ENCODE peak calls at places on chromosomes 11 and 22, in five cellular contexts. S is neuronal stem cell, T is tibial artery, Q is Peyer's patch, O is tibial nerve. C is an unnamed sample.
A peak's percentile ranks its signal among the peaks of the same experiment; 100 is the strongest.

GRCh38 chr11:19027829-19028595 is 32.5 kb downstream of the MRGPRX2 start:
- DNase-seq in T (no peak), S (no peak), O (no peak), Q (no peak), C (no peak)

GRCh38 chr22:42994917-42995562 is 19.9 kb downstream of the PACSIN2 start:
- DNase-seq in Q (peak; percentile 71), O (no peak), T (peak; percentile 84), S (no peak), C (no peak)

GRCh38 chr22:38017272-38017920 is 33.0 kb upstream of the SOX10 start:
- DNase-seq in O (peak; percentile 75), S (no peak), T (peak; percentile 88), Q (peak; percentile 73), C (peak; percentile 68)

GRCh38 chr11:103794262-103794661 is 242.2 kb upstream of the DDI1 start:
- DNase-seq in Q (no peak), T (no peak), O (no peak), S (no peak), C (no peak)

GRCh38 chr11:117511483-117511934 is 183.9 kb downstream of the CEP164 start:
- DNase-seq in T (no peak), O (no peak), Q (no peak), S (no peak), C (no peak)

GRCh38 chr11:128689946-128690745 is 3.7 kb upstream of the FLI1 start:
- DNase-seq in S (no peak), T (no peak), Q (no peak), O (no peak), C (no peak)

GRCh38 chr11:75499423-75500305 is 26.1 kb downstream of the GDPD5 start:
- DNase-seq in O (peak; percentile 76), T (peak; percentile 88), Q (peak; percentile 64), S (no peak), C (no peak)

GRCh38 chr11:101091781-101092180 is 37.8 kb downstream of the PGR start:
- DNase-seq in T (no peak), O (no peak), S (no peak), Q (no peak), C (no peak)

GRCh38 chr11:79100093-79100704 is 340.6 kb downstream of the TENM4 start:
- DNase-seq in S (no peak), Q (peak; percentile 59), T (peak; percentile 58), O (no peak), C (peak; percentile 66)

GRCh38 chr22:30159561-30160353 is 79.5 kb downstream of the HORMAD2 start:
- DNase-seq in T (no peak), O (no peak), S (no peak), Q (no peak), C (no peak)

GRCh38 chr11:62505784-62506145 is 40.8 kb downstream of the AHNAK start:
- DNase-seq in O (peak; percentile 43), Q (no peak), S (no peak), T (no peak), C (no peak)

GRCh38 chr22:35524966-35525686 is 15.5 kb upstream of the RASD2 start:
- DNase-seq in S (no peak), O (no peak), T (no peak), Q (no peak), C (peak; percentile 93)

GRCh38 chr11:42524534-42525227 is 787.1 kb upstream of the API5 start:
- DNase-seq in S (peak; percentile 80), T (no peak), O (no peak), Q (peak; percentile 65), C (peak; percentile 54)

GRCh38 chr22:49076300-49077035 is 751.2 kb downstream of the BRD1 start:
- DNase-seq in T (peak; percentile 19), S (peak; percentile 18), Q (no peak), O (no peak), C (no peak)

GRCh38 chr22:49073873-49074417 is 753.7 kb downstream of the BRD1 start:
- DNase-seq in O (no peak), T (no peak), S (no peak), Q (no peak), C (no peak)

GRCh38 chr22:49077036-49077393 is 750.7 kb downstream of the BRD1 start:
- DNase-seq in T (peak; percentile 48), S (no peak), Q (no peak), O (no peak), C (no peak)

GRCh38 chr22:49072996-49073645 is 754.6 kb downstream of the BRD1 start:
- DNase-seq in S (no peak), Q (no peak), O (no peak), T (peak; percentile 33), C (no peak)

DNA sequence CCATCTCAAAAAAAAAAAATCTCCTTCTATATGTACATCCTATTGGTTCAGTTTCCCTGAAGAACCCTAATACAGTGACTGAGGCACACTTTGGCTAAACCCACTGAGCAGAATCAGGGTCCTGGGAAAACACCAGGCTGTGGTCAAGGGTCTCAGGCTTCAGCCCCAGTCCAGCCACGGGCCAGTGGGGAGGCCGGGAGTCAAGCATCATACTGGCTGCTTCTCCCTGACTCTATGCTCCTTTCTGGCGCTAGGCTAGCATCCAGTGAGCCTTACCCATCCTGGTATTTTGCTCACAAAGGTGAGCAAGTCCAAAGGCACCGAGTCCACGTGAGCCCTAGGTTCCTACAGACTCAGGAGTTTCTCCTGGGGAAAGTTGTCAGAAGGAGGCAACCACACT is 752.5 kb downstream of the BRD1 start:
- DNase-seq in Q (no peak), S (no peak), T (peak; percentile 31), O (no peak), C (no peak)
- H3K9me3 ChIP-seq in Q (no peaks in the 10 kb centered on the region), S (peaks cover 8% of the 10 kb centered on the region), T (no peaks in the 10 kb centered on the region), O (no peaks in the 10 kb centered on the region), C (peaks cover 2% of the 10 kb centered on the region)

DNA sequence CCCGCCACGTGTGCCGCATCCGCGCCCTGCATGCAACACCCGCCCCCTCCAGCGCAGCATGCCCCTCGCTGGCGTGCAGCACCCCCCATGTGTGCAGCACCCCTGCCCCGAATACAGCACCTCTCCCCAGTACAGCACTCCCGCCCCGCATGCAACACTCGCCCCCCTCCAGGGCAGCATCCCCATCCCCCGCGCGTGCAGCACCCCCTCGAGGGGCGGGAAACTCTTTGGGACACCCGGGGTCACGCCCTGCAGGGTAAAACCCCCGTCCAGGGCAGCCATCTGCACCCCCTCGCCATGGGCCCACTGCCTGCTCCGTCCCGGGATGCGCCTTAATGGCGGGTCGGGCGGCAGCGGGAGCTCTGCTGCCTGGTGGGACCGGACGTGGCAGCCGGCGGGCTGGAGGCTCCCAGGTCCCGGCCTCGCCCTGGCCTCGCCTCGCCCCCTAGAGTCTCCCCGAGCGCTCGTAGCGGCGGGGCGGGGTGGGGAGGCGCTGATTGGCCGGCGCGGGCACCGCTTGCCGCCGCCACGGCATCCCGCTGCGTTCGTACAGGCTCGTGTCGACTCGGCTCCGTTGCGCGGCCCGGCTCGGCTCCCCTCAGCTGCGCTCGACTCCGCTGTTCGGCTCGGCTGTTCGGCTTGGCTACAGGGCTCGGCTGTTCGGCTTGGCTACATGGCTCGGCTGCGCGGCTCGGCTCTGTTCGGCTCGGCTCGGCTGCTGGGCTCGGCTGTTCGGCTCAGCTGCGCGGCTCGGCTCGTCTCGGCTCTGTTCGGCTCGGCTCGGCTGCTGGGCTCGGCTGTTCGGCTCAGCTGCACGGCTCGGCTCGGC is 417 bp upstream of the BRSK2 start:
- DNase-seq in T (peak; percentile 98), O (peak; percentile 96), Q (peak; percentile 98), S (peak; percentile 97), C (peak; percentile 93)
- H3K27me3 ChIP-seq in T (no peaks in the 10 kb centered on the region), O (no peaks in the 10 kb centered on the region), Q (peaks cover 11% of the 10 kb centered on the region), S (no peaks in the 10 kb centered on the region), C (peaks cover 27% of the 10 kb centered on the region)

GRCh38 chr22:48333816-48334735 is 1493.6 kb downstream of the BRD1 start:
- DNase-seq in Q (peak; percentile 38), S (no peak), O (no peak), T (no peak), C (no peak)

GRCh38 chr22:48332438-48333322 is 1495.0 kb downstream of the BRD1 start:
- DNase-seq in O (no peak), T (no peak), Q (peak; percentile 19), S (no peak), C (no peak)

GRCh38 chr22:48331691-48332220 is 1495.9 kb downstream of the BRD1 start:
- DNase-seq in Q (peak; percentile 39), O (no peak), T (no peak), S (no peak), C (no peak)

GRCh38 chr22:48333323-48333763 is 1494.3 kb downstream of the BRD1 start:
- DNase-seq in T (no peak), Q (peak; percentile 31), S (no peak), O (no peak), C (no peak)

DNA sequence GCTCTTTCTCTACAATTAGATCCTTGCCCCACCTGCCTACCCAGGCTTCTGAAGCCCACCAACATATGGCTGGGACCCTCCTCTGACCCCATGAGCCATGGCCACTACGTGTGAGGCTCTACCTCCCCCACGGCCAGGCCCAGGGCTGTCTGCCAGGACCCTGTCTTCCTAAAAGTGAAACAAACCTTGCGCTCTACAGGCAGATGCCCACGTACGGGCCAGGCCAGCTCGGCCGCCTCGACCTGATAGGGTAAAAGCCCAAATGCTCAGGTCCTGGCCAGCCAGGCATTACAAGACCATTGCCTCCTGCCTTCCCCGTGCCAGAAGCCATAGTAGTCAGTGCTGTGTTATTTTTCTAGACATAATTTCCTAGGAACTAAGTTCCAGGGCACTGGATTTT is 1496.4 kb downstream of the BRD1 start:
- DNase-seq in S (no peak), Q (peak; percentile 19), T (no peak), O (no peak), C (no peak)
- H3K9me3 ChIP-seq in S (peaks cover 2% of the 10 kb centered on the region), Q (no peaks in the 10 kb centered on the region), T (no peaks in the 10 kb centered on the region), O (no peaks in the 10 kb centered on the region), C (peaks cover 3% of the 10 kb centered on the region)

DNA sequence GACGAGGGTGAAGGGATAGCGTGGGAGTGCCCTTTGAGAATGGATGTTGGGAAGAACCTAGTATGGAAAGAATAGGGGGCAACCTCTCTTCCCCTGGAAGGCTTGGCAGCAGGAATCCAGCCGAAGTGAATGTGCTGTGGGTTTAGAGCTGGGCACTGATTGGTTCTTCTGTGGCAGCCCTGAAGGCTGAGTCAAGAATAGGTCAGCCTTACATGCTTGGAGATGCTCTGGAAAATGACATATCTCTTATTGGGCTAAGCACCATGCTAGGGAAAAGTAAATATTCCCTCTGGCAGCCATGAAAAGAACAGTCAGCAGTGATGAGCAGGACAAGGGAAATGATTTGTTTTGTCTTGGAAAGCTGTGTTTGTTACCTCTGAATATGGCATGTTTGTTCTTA is 149.5 kb downstream of the COMMD9 start:
- DNase-seq in Q (no peak), T (no peak), S (no peak), O (no peak), C (no peak)
- H3K27me3 ChIP-seq in Q (no peaks in the 10 kb centered on the region), T (no peaks in the 10 kb centered on the region), S (no peaks in the 10 kb centered on the region), O (no peaks in the 10 kb centered on the region), C (no peaks in the 10 kb centered on the region)

DNA sequence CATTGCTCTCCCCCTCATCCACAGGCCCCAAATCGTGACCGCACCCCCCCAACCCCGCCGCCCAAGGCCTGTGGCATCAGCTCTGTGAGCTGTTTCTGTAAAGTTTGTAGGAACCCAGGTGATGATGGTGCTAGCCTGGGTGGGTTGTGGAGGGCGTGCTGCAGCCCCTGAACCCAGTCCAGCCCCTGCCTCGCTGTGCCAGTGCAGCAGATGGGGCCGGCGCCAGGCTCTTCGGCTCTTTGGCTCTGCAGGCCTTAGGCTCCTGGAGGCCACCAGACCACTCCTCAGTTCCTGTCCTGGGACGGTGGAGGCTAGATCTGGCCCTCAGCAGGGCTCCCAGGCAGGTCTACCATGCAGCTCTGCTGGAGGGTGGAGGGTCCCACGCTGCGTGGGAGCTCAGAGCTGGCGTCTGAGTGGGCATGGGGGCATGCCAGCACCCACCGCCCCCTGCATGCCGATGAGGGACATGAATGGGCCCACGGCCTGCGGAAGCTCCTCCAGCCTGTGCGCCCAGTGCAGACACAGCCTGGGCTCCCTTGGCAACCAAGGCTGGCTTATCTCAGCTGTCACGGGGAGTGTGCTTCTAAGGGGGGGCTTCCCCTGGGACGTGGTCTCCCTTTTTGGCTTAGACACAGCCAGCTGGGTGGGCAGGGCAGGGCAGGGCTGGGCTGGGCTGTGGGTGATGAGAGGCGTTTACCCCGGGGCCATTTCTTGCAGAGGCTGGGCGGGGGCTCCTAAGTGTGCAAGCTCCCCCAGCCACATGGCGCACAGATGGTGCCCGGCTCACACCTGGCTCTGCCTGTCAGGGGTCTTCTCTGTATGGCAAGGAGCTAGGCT is 1187.6 kb downstream of the BRD1 start:
- DNase-seq in O (no peak), Q (no peak), S (no peak), T (no peak), C (no peak)
- H3K9me3 ChIP-seq in O (no peaks in the 10 kb centered on the region), Q (no peaks in the 10 kb centered on the region), S (no peaks in the 10 kb centered on the region), T (no peaks in the 10 kb centered on the region), C (peaks cover 5% of the 10 kb centered on the region)

C was measured in BE2C.